ENCODE peak calls at places on chromosomes 12 and 14, in six cellular contexts. C, E, P, L, Z and V are unnamed samples.

GRCh38 chr14:55721353-55721752 is 141.3 kb downstream of the KTN1 start:
- DNase-seq in E (no peak), L (no peak), Z (no peak), C (peak; percentile 60), P (no peak), V (no peak)

GRCh38 chr12:96365604-96366230 is 34.5 kb downstream of the CDK17 start:
- DNase-seq in Z (no peak), E (no peak), P (no peak), C (no peak), L (no peak), V (no peak)

GRCh38 chr12:1929241-1929984 is 11.0 kb upstream of the CACNA2D4 start:
- DNase-seq in L (no peak), P (no peak), E (no peak), C (no peak), Z (no peak), V (no peak)

GRCh38 chr12:16272222-16272621 is 5.3 kb downstream of the SLC15A5 start:
- DNase-seq in C (no peak), L (no peak), E (no peak), Z (no peak), P (no peak), V (no peak)

GRCh38 chr14:96077983-96078686 is 39.0 kb downstream of the C14orf132 start:
- DNase-seq in P (no peak), L (no peak), Z (no peak), E (peak; percentile 64), C (no peak), V (no peak)

GRCh38 chr14:67228325-67228984 is 12.8 kb upstream of the PALS1 start:
- DNase-seq in Z (no peak), C (peak; percentile 10), E (no peak), L (no peak), P (no peak), V (no peak)

GRCh38 chr12:108468149-108468968 is 46.7 kb upstream of the FICD start:
- DNase-seq in L (no peak), E (no peak), P (no peak), C (peak; percentile 14), Z (no peak), V (no peak)

GRCh38 chr14:68232643-68233055 is 413.1 kb downstream of the RAD51B start:
- DNase-seq in Z (no peak), C (peak; percentile 99), L (peak; percentile 65), E (peak; percentile 61), P (peak; percentile 90), V (peak; percentile 66)

GRCh38 chr12:105761075-105761474 is 377.7 kb downstream of the NUAK1 start:
- DNase-seq in Z (no peak), L (no peak), C (peak; percentile 72), P (no peak), E (no peak), V (no peak)

GRCh38 chr12:115584156-115584555 is 693.3 kb downstream of the MED13L start:
- DNase-seq in P (no peak), Z (no peak), L (no peak), E (no peak), C (no peak), V (no peak)

GRCh38 chr12:24379493-24379892 is 430.0 kb upstream of the SOX5 start:
- DNase-seq in Z (no peak), P (no peak), L (no peak), E (no peak), C (no peak), V (no peak)

GRCh38 chr14:104155513-104155912 is 17.1 kb downstream of the KIF26A start:
- DNase-seq in C (peak; percentile 24), L (peak; percentile 40), Z (no peak), E (no peak), P (peak; percentile 31), V (no peak)

GRCh38 chr14:61341275-61342210 is 20.2 kb downstream of the PRKCH start:
- DNase-seq in C (no peak), Z (no peak), L (no peak), P (no peak), E (no peak), V (no peak)

GRCh38 chr12:131015581-131016337 is 62.1 kb downstream of the ADGRD1 start:
- DNase-seq in P (no peak), C (no peak), Z (no peak), E (no peak), L (no peak), V (no peak)
- H3K27me3 ChIP-seq in P (no peaks in the 10 kb centered on the region), C (no peaks in the 10 kb centered on the region), Z (no peaks in the 10 kb centered on the region), E (no peaks in the 10 kb centered on the region), L (no peaks in the 10 kb centered on the region), V (no peaks in the 10 kb centered on the region)

GRCh38 chr14:24310387-24310665 is 386 bp downstream of the LTB4R2 start:
- DNase-seq in L (no peak), P (no peak), Z (no peak), C (no peak), E (no peak), V (no peak)

GRCh38 chr14:24307156-24307574 is 612 bp downstream of the CIDEB start:
- DNase-seq in L (no peak), Z (no peak), P (no peak), C (no peak), E (no peak), V (no peak)

GRCh38 chr14:24309538-24310386 is at the start of gene LTB4R2:
- DNase-seq in E (peak; percentile 43), L (no peak), Z (no peak), C (no peak), P (no peak), V (no peak)

GRCh38 chr14:24308342-24309124 is 756 bp upstream of the CIDEB start:
- DNase-seq in Z (no peak), P (no peak), E (no peak), L (no peak), C (no peak), V (no peak)

DNA sequence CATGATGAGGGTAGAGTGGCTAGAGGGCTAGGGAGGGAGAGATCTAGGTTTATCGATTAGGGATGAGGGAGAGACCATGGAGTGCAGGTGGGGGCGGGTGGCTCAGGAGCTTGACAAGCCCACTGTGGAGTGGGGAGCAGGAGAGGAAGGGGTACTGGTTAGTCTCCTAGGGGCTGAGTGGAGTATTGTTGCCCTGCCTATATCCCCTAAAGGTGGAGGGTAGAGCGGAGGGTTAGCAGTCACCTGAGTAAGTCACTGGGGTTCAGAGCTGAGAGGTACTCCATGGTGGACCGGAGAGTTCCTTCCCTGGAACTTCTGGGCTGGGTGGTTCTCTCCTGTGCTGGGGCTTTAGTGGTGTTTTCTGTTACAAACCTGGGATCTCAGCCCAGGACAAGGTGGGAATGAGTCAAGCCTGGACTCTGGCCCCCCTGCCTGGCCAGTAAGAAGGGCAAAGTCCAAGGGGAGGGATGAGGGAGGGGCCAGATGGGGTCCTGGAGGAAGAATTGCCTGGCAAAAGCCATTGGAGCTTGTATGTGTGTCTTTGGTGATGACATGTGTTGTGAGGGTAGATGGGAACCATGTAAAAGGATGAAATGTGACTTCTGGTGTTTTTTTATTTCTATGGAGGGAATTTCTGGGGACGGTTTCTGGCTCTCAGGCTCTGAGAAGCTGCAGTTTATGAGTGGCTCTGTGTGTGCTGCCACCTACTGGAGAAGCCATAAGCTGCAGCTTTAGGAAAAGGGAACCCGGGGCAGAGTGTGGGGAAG is at the start of gene CIDEB:
- DNase-seq in E (peak; percentile 28), C (peak; percentile 52), L (peak; percentile 58), P (no peak), Z (no peak), V (peak; percentile 63)
- TF ChIP-seq POLR2A in E (no peak), C (no peak), L (no peak), P (no peak), Z (no peak), V (peak; percentile 45)

GRCh38 chr14:28765169-28765906 is 1.2 kb upstream of the FOXG1 start:
- DNase-seq in Z (no peak), L (no peak), E (no peak), C (no peak), P (no peak), V (no peak)
- H3K27me3 ChIP-seq in Z (peaks cover 100% of the 10 kb centered on the region), L (peaks cover 76% of the 10 kb centered on the region), E (peaks cover 41% of the 10 kb centered on the region), C (peaks cover 87% of the 10 kb centered on the region), P (peaks cover 86% of the 10 kb centered on the region), V (no peaks in the 10 kb centered on the region)

GRCh38 chr12:131893605-131894312 is 663 bp upstream of the ULK1 start:
- DNase-seq in Z (no peak), P (no peak), L (no peak), C (no peak), E (no peak), V (no peak)

GRCh38 chr12:131894981-131895639 is 688 bp downstream of the ULK1 start:
- DNase-seq in P (no peak), L (no peak), Z (no peak), E (no peak), C (peak; percentile 8), V (peak; percentile 59)

GRCh38 chr12:131892711-131893604 is 1.5 kb upstream of the ULK1 start:
- DNase-seq in E (no peak), Z (no peak), C (no peak), L (no peak), P (no peak), V (no peak)

GRCh38 chr12:131895640-131896079 is 1.2 kb downstream of the ULK1 start:
- DNase-seq in C (peak; percentile 24), E (no peak), L (no peak), P (no peak), Z (no peak), V (peak; percentile 23)

GRCh38 chr12:131894313-131894860 is at the start of gene ULK1:
- DNase-seq in E (peak; percentile 89), P (peak; percentile 96), L (peak; percentile 93), Z (peak; percentile 41), C (peak; percentile 79), V (peak; percentile 97)
- TF ChIP-seq POLR2A in E (peak; percentile 97), P (peak; percentile 96), L (peak; percentile 92), Z (no peak), C (peak; percentile 92), V (peak; percentile 78)

GRCh38 chr12:132341318-132342050 is 12.1 kb upstream of the GALNT9 start:
- DNase-seq in L (no peak), E (no peak), Z (no peak), P (no peak), C (no peak), V (no peak)

GRCh38 chr12:132344181-132344580 is 14.8 kb upstream of the GALNT9 start:
- DNase-seq in P (no peak), Z (no peak), C (no peak), L (no peak), E (no peak), V (no peak)

GRCh38 chr12:132343294-132343972 is 14.0 kb upstream of the GALNT9 start:
- DNase-seq in P (no peak), Z (no peak), L (no peak), E (no peak), C (no peak), V (no peak)

GRCh38 chr12:132342322-132342721 is 12.9 kb upstream of the GALNT9 start:
- DNase-seq in L (no peak), C (no peak), E (no peak), P (no peak), Z (no peak), V (no peak)

DNA sequence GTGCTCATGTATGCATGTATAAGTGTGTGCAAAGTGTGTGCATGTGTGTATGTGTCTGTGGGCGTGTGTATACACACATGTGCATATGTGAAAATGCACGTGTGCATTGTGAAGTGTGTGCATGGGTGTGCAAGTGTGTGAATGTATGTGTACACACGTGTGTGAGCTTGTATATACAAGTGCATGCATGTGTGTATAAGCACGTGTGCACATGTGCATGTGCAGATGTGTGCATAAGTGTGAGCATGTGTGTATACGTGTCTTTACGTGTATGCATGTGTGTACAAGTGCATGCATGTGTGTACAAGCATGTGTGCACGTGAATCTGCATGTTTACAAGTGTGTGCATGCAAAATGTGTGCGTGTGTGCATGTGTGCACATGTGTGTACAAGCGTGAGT is 13.4 kb upstream of the GALNT9 start:
- DNase-seq in L (no peak), E (no peak), Z (no peak), C (no peak), P (no peak), V (no peak)
- H3K27me3 ChIP-seq in L (peaks cover 5% of the 10 kb centered on the region), E (peaks cover 11% of the 10 kb centered on the region), Z (peaks cover 96% of the 10 kb centered on the region), C (no peaks in the 10 kb centered on the region), P (no peaks in the 10 kb centered on the region), V (no peaks in the 10 kb centered on the region)